ENCODE peak calls at places on chromosome 11, in four cellular contexts. One of them, this sample, is unnamed.

GRCh38 chr11:102850973-102851745 is 7.8 kb upstream of the MMP3 start:
- DNase-seq in K562: no peak
- DNase-seq in SK-N-SH: no peak
- DNase-seq in HepG2: no peak
- DNase-seq in this sample: no peak

GRCh38 chr11:75283391-75283931 is 42.9 kb downstream of the TPBGL start:
- DNase-seq in K562: no peak
- DNase-seq in SK-N-SH: peak
- DNase-seq in HepG2: no peak
- DNase-seq in this sample: no peak

GRCh38 chr11:86099727-86100320 is 30.9 kb upstream of the PICALM start:
- DNase-seq in K562: no peak
- DNase-seq in SK-N-SH: peak
- DNase-seq in HepG2: peak
- DNase-seq in this sample: no peak

GRCh38 chr11:117818036-117818858 is 6.3 kb downstream of the FXYD2 start:
- DNase-seq in K562: no peak
- DNase-seq in HepG2: no peak
- DNase-seq in SK-N-SH: no peak
- DNase-seq in this sample: no peak

GRCh38 chr11:111324277-111324720 is 26.0 kb downstream of the POU2AF3 start:
- DNase-seq in SK-N-SH: no peak
- DNase-seq in HepG2: no peak
- DNase-seq in K562: no peak
- DNase-seq in this sample: no peak

GRCh38 chr11:63779044-63779443 is 10.5 kb upstream of the ZFTA start:
- DNase-seq in K562: no peak
- DNase-seq in HepG2: no peak
- DNase-seq in SK-N-SH: no peak
- DNase-seq in this sample: no peak

GRCh38 chr11:63769044-63769718 is 606 bp upstream of the ZFTA start:
- DNase-seq in K562: peak
- DNase-seq in SK-N-SH: peak
- DNase-seq in HepG2: no peak
- DNase-seq in this sample: peak

GRCh38 chr11:14183973-14184372 is 175.0 kb downstream of the RRAS2 start:
- DNase-seq in SK-N-SH: no peak
- DNase-seq in K562: no peak
- DNase-seq in HepG2: no peak
- DNase-seq in this sample: no peak

GRCh38 chr11:107265591-107265990 is 192.0 kb downstream of the CWF19L2 start:
- DNase-seq in K562: no peak
- DNase-seq in SK-N-SH: no peak
- DNase-seq in HepG2: no peak
- DNase-seq in this sample: no peak

GRCh38 chr11:9815486-9816136 is 151.7 kb downstream of the SWAP70 start:
- DNase-seq in HepG2: no peak
- DNase-seq in K562: no peak
- DNase-seq in SK-N-SH: no peak
- DNase-seq in this sample: no peak

GRCh38 chr11:44138980-44139379 is 43.5 kb downstream of the EXT2 start:
- DNase-seq in HepG2: no peak
- DNase-seq in SK-N-SH: no peak
- DNase-seq in K562: no peak
- DNase-seq in this sample: no peak

GRCh38 chr11:9568854-9569587 is 4.4 kb upstream of the WEE1 start:
- DNase-seq in K562: no peak
- DNase-seq in SK-N-SH: peak
- DNase-seq in HepG2: peak
- DNase-seq in this sample: no peak

GRCh38 chr11:34256150-34256549 is 101.7 kb downstream of the ABTB2 start:
- DNase-seq in HepG2: no peak
- DNase-seq in SK-N-SH: no peak
- DNase-seq in K562: no peak
- DNase-seq in this sample: no peak

GRCh38 chr11:78138694-78139421 is 568 bp downstream of the ALG8 start:
- DNase-seq in SK-N-SH: peak
- DNase-seq in K562: peak
- DNase-seq in HepG2: no peak
- DNase-seq in this sample: peak

GRCh38 chr11:2541321-2541680 is 96.5 kb downstream of the KCNQ1 start:
- DNase-seq in K562: no peak
- DNase-seq in SK-N-SH: no peak
- DNase-seq in HepG2: no peak
- DNase-seq in this sample: no peak

GRCh38 chr11:122981388-122982264 is at the start of gene BSX:
- DNase-seq in SK-N-SH: no peak
- DNase-seq in K562: peak
- DNase-seq in HepG2: peak
- DNase-seq in this sample: peak

GRCh38 chr11:134476435-134477021 is 64.5 kb upstream of the B3GAT1 start:
- DNase-seq in HepG2: no peak
- DNase-seq in SK-N-SH: no peak
- DNase-seq in K562: no peak
- DNase-seq in this sample: peak

GRCh38 chr11:36447947-36448346 is 62.1 kb downstream of the TRAF6 start:
- DNase-seq in K562: no peak
- DNase-seq in SK-N-SH: no peak
- DNase-seq in HepG2: no peak
- DNase-seq in this sample: no peak

DNA sequence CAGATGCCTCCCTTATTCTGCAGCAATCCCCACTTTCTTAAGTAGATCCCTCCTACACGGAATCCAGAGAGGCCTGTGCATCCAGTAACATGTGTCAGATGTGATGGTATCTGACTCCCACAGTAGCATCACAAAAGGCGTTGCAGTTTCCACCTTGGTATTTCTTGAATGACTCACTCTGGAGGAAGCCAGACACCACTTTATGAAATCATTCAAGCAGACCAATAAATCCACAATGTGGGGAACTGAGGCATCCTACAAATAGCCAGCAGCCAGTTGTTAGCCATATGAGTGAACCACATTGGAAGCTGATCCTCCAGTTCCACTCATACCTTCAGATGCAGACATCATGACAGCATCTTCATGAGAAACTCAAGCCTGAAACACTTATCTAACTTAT is 798.1 kb downstream of the OPCML start:
- DNase-seq in K562: no peak
- DNase-seq in SK-N-SH: no peak
- DNase-seq in HepG2: no peak
- DNase-seq in this sample: no peak
- TF ChIP-seq JUND in K562: no peak
- TF ChIP-seq JUND in SK-N-SH: no peak
- TF ChIP-seq JUND in HepG2: no peak
- TF ChIP-seq JUND in this sample: no peak

GRCh38 chr11:72001255-72001654 is 2.5 kb downstream of the IL18BP start:
- DNase-seq in HepG2: no peak
- DNase-seq in K562: no peak
- DNase-seq in SK-N-SH: no peak
- DNase-seq in this sample: no peak
- TF ChIP-seq JUND in HepG2: no peak
- TF ChIP-seq JUND in K562: no peak
- TF ChIP-seq JUND in SK-N-SH: no peak
- TF ChIP-seq JUND in this sample: no peak

GRCh38 chr11:41982975-41983374 is 523.5 kb upstream of the LRRC4C start:
- DNase-seq in HepG2: no peak
- DNase-seq in K562: no peak
- DNase-seq in SK-N-SH: no peak
- DNase-seq in this sample: no peak
- TF ChIP-seq JUND in HepG2: no peak
- TF ChIP-seq JUND in K562: no peak
- TF ChIP-seq JUND in SK-N-SH: no peak
- TF ChIP-seq JUND in this sample: no peak

GRCh38 chr11:65150513-65151271 is 16.4 kb upstream of the SYVN1 start:
- DNase-seq in K562: peak
- DNase-seq in SK-N-SH: peak
- DNase-seq in HepG2: peak
- DNase-seq in this sample: peak
- TF ChIP-seq JUND in K562: peak
- TF ChIP-seq JUND in SK-N-SH: peak
- TF ChIP-seq JUND in HepG2: no peak
- TF ChIP-seq JUND in this sample: no peak

GRCh38 chr11:73359930-73360742 is 16.1 kb upstream of the RELT start:
- DNase-seq in HepG2: peak
- DNase-seq in K562: peak
- DNase-seq in SK-N-SH: peak
- DNase-seq in this sample: peak
- TF ChIP-seq JUND in HepG2: no peak
- TF ChIP-seq JUND in K562: no peak
- TF ChIP-seq JUND in SK-N-SH: no peak
- TF ChIP-seq JUND in this sample: no peak

GRCh38 chr11:93326681-93327080 is 3.9 kb upstream of the DEUP1 start:
- DNase-seq in HepG2: no peak
- DNase-seq in K562: no peak
- DNase-seq in SK-N-SH: no peak
- DNase-seq in this sample: no peak

GRCh38 chr11:93330446-93330984 is at the start of gene DEUP1:
- DNase-seq in SK-N-SH: peak
- DNase-seq in HepG2: no peak
- DNase-seq in K562: peak
- DNase-seq in this sample: no peak

DNA sequence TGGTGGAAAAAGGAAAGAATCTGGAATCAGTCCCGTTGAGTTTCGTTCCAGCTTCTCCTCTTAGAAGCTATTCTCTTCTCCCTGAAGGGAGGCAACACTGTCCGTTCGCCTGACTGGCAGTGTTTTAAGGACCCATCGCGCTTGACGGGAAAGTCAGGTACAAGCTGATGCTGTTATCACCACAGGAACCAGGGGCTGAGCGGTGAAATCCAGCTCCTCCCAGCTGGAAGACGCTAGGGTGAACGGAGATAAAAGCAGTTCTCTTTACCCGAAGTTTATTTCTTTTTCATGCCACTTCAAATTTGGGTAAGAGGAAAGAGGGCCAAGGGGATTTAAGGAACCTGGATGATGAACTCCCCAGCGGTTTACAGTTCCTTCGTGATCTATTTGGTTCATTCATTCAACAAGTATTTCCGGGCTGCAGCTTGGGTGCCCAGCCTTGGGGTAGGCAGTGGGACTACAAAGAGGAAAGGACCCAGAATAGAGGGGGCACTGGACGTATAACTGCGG is 551 bp upstream of the DEUP1 start:
- DNase-seq in HepG2: no peak
- DNase-seq in K562: peak
- DNase-seq in SK-N-SH: peak
- DNase-seq in this sample: no peak
- TF ChIP-seq JUND in HepG2: no peak
- TF ChIP-seq JUND in K562: no peak
- TF ChIP-seq JUND in SK-N-SH: no peak
- TF ChIP-seq JUND in this sample: no peak